ENCODE peak calls at places on chromosomes 11 and 22, in ten cellular contexts. One of them, this sample, is unnamed. For H3K27me3, the result is how much of the 10 kb centered on the place peaks cover.

GRCh38 chr22:19597399-19597735 is 73.2 kb upstream of the CLDN5 start:
- DNase-seq in CD4-positive, alpha-beta T cell: peak
- DNase-seq in uterus: no peak
- DNase-seq in endothelial cell of umbilical vein: peak
- DNase-seq in CD8-positive, alpha-beta memory T cell: peak
- DNase-seq in neural progenitor cell: no peak
- DNase-seq in H9: no peak
- DNase-seq in heart right ventricle: no peak
- DNase-seq in foreskin keratinocyte: no peak
- DNase-seq in pancreas: no peak
- DNase-seq in this sample: no peak

GRCh38 chr11:65204143-65204542 is 22.4 kb downstream of the CAPN1 start:
- DNase-seq in CD4-positive, alpha-beta T cell: no peak
- DNase-seq in uterus: no peak
- DNase-seq in endothelial cell of umbilical vein: no peak
- DNase-seq in CD8-positive, alpha-beta memory T cell: no peak
- DNase-seq in neural progenitor cell: no peak
- DNase-seq in H9: no peak
- DNase-seq in heart right ventricle: no peak
- DNase-seq in foreskin keratinocyte: no peak
- DNase-seq in pancreas: no peak
- DNase-seq in this sample: no peak

GRCh38 chr11:67024410-67024809 is 1.5 kb downstream of the SYT12 start:
- DNase-seq in CD4-positive, alpha-beta T cell: peak
- DNase-seq in uterus: no peak
- DNase-seq in endothelial cell of umbilical vein: no peak
- DNase-seq in CD8-positive, alpha-beta memory T cell: peak
- DNase-seq in neural progenitor cell: no peak
- DNase-seq in H9: no peak
- DNase-seq in heart right ventricle: no peak
- DNase-seq in foreskin keratinocyte: no peak
- DNase-seq in pancreas: no peak
- DNase-seq in this sample: no peak

GRCh38 chr11:34755671-34756070 is 134.8 kb downstream of the EHF start:
- DNase-seq in CD4-positive, alpha-beta T cell: no peak
- DNase-seq in uterus: no peak
- DNase-seq in endothelial cell of umbilical vein: no peak
- DNase-seq in CD8-positive, alpha-beta memory T cell: no peak
- DNase-seq in neural progenitor cell: no peak
- DNase-seq in H9: no peak
- DNase-seq in heart right ventricle: no peak
- DNase-seq in foreskin keratinocyte: no peak
- DNase-seq in pancreas: no peak
- DNase-seq in this sample: no peak

GRCh38 chr22:28952857-28953256 is 69.5 kb downstream of the ZNRF3 start:
- DNase-seq in CD4-positive, alpha-beta T cell: no peak
- DNase-seq in uterus: peak
- DNase-seq in endothelial cell of umbilical vein: no peak
- DNase-seq in CD8-positive, alpha-beta memory T cell: no peak
- DNase-seq in neural progenitor cell: no peak
- DNase-seq in H9: no peak
- DNase-seq in heart right ventricle: no peak
- DNase-seq in foreskin keratinocyte: no peak
- DNase-seq in pancreas: no peak
- DNase-seq in this sample: peak

GRCh38 chr11:77592727-77593126 is 3.0 kb downstream of the AQP11 start:
- DNase-seq in CD4-positive, alpha-beta T cell: no peak
- DNase-seq in uterus: no peak
- DNase-seq in endothelial cell of umbilical vein: no peak
- DNase-seq in CD8-positive, alpha-beta memory T cell: no peak
- DNase-seq in neural progenitor cell: no peak
- DNase-seq in H9: no peak
- DNase-seq in heart right ventricle: no peak
- DNase-seq in foreskin keratinocyte: no peak
- DNase-seq in pancreas: no peak
- DNase-seq in this sample: no peak

GRCh38 chr11:121328213-121328966 is 35.8 kb downstream of the SC5D start:
- DNase-seq in CD4-positive, alpha-beta T cell: peak
- DNase-seq in uterus: no peak
- DNase-seq in endothelial cell of umbilical vein: no peak
- DNase-seq in CD8-positive, alpha-beta memory T cell: peak
- DNase-seq in neural progenitor cell: no peak
- DNase-seq in H9: no peak
- DNase-seq in heart right ventricle: no peak
- DNase-seq in foreskin keratinocyte: no peak
- DNase-seq in pancreas: no peak
- DNase-seq in this sample: no peak

GRCh38 chr22:42685941-42686666 is 34.6 kb downstream of the A4GALT start:
- DNase-seq in CD4-positive, alpha-beta T cell: no peak
- DNase-seq in uterus: peak
- DNase-seq in endothelial cell of umbilical vein: no peak
- DNase-seq in CD8-positive, alpha-beta memory T cell: no peak
- DNase-seq in neural progenitor cell: peak
- DNase-seq in H9: no peak
- DNase-seq in heart right ventricle: peak
- DNase-seq in foreskin keratinocyte: no peak
- DNase-seq in pancreas: no peak
- DNase-seq in this sample: no peak

GRCh38 chr11:133530501-133530835 is 1.8 kb downstream of the OPCML start:
- DNase-seq in CD4-positive, alpha-beta T cell: no peak
- DNase-seq in uterus: no peak
- DNase-seq in endothelial cell of umbilical vein: no peak
- DNase-seq in CD8-positive, alpha-beta memory T cell: no peak
- DNase-seq in neural progenitor cell: peak
- DNase-seq in H9: peak
- DNase-seq in heart right ventricle: no peak
- DNase-seq in foreskin keratinocyte: no peak
- DNase-seq in pancreas: no peak
- DNase-seq in this sample: no peak

GRCh38 chr11:130022799-130023198 is 20.2 kb upstream of the PRDM10 start:
- DNase-seq in CD4-positive, alpha-beta T cell: no peak
- DNase-seq in uterus: no peak
- DNase-seq in endothelial cell of umbilical vein: no peak
- DNase-seq in CD8-positive, alpha-beta memory T cell: no peak
- DNase-seq in neural progenitor cell: no peak
- DNase-seq in H9: no peak
- DNase-seq in heart right ventricle: no peak
- DNase-seq in foreskin keratinocyte: no peak
- DNase-seq in pancreas: no peak
- DNase-seq in this sample: no peak

GRCh38 chr11:120258661-120259060 is 18.7 kb downstream of the POU2F3 start:
- DNase-seq in CD4-positive, alpha-beta T cell: no peak
- DNase-seq in uterus: no peak
- DNase-seq in endothelial cell of umbilical vein: no peak
- DNase-seq in CD8-positive, alpha-beta memory T cell: no peak
- DNase-seq in neural progenitor cell: no peak
- DNase-seq in H9: no peak
- DNase-seq in heart right ventricle: no peak
- DNase-seq in foreskin keratinocyte: no peak
- DNase-seq in pancreas: no peak
- DNase-seq in this sample: no peak
- H3K27me3 ChIP-seq in CD4-positive, alpha-beta T cell: under half
- H3K27me3 ChIP-seq in uterus: under half
- H3K27me3 ChIP-seq in endothelial cell of umbilical vein: under half
- H3K27me3 ChIP-seq in CD8-positive, alpha-beta memory T cell: under half
- H3K27me3 ChIP-seq in neural progenitor cell: under half
- H3K27me3 ChIP-seq in H9: under half
- H3K27me3 ChIP-seq in heart right ventricle: half or more
- H3K27me3 ChIP-seq in foreskin keratinocyte: half or more
- H3K27me3 ChIP-seq in pancreas: under half
- H3K27me3 ChIP-seq in this sample: under half

GRCh38 chr11:26583550-26583949 is 11.5 kb upstream of the MUC15 start:
- DNase-seq in CD4-positive, alpha-beta T cell: no peak
- DNase-seq in uterus: no peak
- DNase-seq in endothelial cell of umbilical vein: no peak
- DNase-seq in CD8-positive, alpha-beta memory T cell: no peak
- DNase-seq in neural progenitor cell: no peak
- DNase-seq in H9: no peak
- DNase-seq in heart right ventricle: no peak
- DNase-seq in foreskin keratinocyte: peak
- DNase-seq in pancreas: no peak
- DNase-seq in this sample: no peak

GRCh38 chr11:26579683-26580082 is 7.6 kb upstream of the MUC15 start:
- DNase-seq in CD4-positive, alpha-beta T cell: no peak
- DNase-seq in uterus: no peak
- DNase-seq in endothelial cell of umbilical vein: no peak
- DNase-seq in CD8-positive, alpha-beta memory T cell: no peak
- DNase-seq in neural progenitor cell: no peak
- DNase-seq in H9: no peak
- DNase-seq in heart right ventricle: no peak
- DNase-seq in foreskin keratinocyte: peak
- DNase-seq in pancreas: no peak
- DNase-seq in this sample: no peak

GRCh38 chr11:26575946-26576345 is 3.9 kb upstream of the MUC15 start:
- DNase-seq in CD4-positive, alpha-beta T cell: no peak
- DNase-seq in uterus: no peak
- DNase-seq in endothelial cell of umbilical vein: no peak
- DNase-seq in CD8-positive, alpha-beta memory T cell: no peak
- DNase-seq in neural progenitor cell: no peak
- DNase-seq in H9: no peak
- DNase-seq in heart right ventricle: no peak
- DNase-seq in foreskin keratinocyte: no peak
- DNase-seq in pancreas: no peak
- DNase-seq in this sample: no peak

GRCh38 chr11:26580929-26581328 is 8.9 kb upstream of the MUC15 start:
- DNase-seq in CD4-positive, alpha-beta T cell: no peak
- DNase-seq in uterus: no peak
- DNase-seq in endothelial cell of umbilical vein: no peak
- DNase-seq in CD8-positive, alpha-beta memory T cell: no peak
- DNase-seq in neural progenitor cell: no peak
- DNase-seq in H9: no peak
- DNase-seq in heart right ventricle: no peak
- DNase-seq in foreskin keratinocyte: no peak
- DNase-seq in pancreas: no peak
- DNase-seq in this sample: no peak

GRCh38 chr11:26578998-26579635 is 7.1 kb upstream of the MUC15 start:
- DNase-seq in CD4-positive, alpha-beta T cell: no peak
- DNase-seq in uterus: no peak
- DNase-seq in endothelial cell of umbilical vein: no peak
- DNase-seq in CD8-positive, alpha-beta memory T cell: no peak
- DNase-seq in neural progenitor cell: no peak
- DNase-seq in H9: no peak
- DNase-seq in heart right ventricle: no peak
- DNase-seq in foreskin keratinocyte: peak
- DNase-seq in pancreas: no peak
- DNase-seq in this sample: no peak
- H3K27me3 ChIP-seq in CD4-positive, alpha-beta T cell: under half
- H3K27me3 ChIP-seq in uterus: under half
- H3K27me3 ChIP-seq in endothelial cell of umbilical vein: under half
- H3K27me3 ChIP-seq in CD8-positive, alpha-beta memory T cell: under half
- H3K27me3 ChIP-seq in neural progenitor cell: under half
- H3K27me3 ChIP-seq in H9: under half
- H3K27me3 ChIP-seq in heart right ventricle: under half
- H3K27me3 ChIP-seq in foreskin keratinocyte: under half
- H3K27me3 ChIP-seq in pancreas: under half
- H3K27me3 ChIP-seq in this sample: under half

GRCh38 chr11:117826360-117826635 is 1.8 kb upstream of the FXYD2 start:
- DNase-seq in CD4-positive, alpha-beta T cell: no peak
- DNase-seq in uterus: no peak
- DNase-seq in endothelial cell of umbilical vein: no peak
- DNase-seq in CD8-positive, alpha-beta memory T cell: no peak
- DNase-seq in neural progenitor cell: no peak
- DNase-seq in H9: no peak
- DNase-seq in heart right ventricle: no peak
- DNase-seq in foreskin keratinocyte: no peak
- DNase-seq in pancreas: no peak
- DNase-seq in this sample: no peak
- H3K27me3 ChIP-seq in CD4-positive, alpha-beta T cell: under half
- H3K27me3 ChIP-seq in uterus: under half
- H3K27me3 ChIP-seq in endothelial cell of umbilical vein: under half
- H3K27me3 ChIP-seq in CD8-positive, alpha-beta memory T cell: under half
- H3K27me3 ChIP-seq in neural progenitor cell: under half
- H3K27me3 ChIP-seq in H9: under half
- H3K27me3 ChIP-seq in heart right ventricle: under half
- H3K27me3 ChIP-seq in foreskin keratinocyte: under half
- H3K27me3 ChIP-seq in pancreas: under half
- H3K27me3 ChIP-seq in this sample: under half

DNA sequence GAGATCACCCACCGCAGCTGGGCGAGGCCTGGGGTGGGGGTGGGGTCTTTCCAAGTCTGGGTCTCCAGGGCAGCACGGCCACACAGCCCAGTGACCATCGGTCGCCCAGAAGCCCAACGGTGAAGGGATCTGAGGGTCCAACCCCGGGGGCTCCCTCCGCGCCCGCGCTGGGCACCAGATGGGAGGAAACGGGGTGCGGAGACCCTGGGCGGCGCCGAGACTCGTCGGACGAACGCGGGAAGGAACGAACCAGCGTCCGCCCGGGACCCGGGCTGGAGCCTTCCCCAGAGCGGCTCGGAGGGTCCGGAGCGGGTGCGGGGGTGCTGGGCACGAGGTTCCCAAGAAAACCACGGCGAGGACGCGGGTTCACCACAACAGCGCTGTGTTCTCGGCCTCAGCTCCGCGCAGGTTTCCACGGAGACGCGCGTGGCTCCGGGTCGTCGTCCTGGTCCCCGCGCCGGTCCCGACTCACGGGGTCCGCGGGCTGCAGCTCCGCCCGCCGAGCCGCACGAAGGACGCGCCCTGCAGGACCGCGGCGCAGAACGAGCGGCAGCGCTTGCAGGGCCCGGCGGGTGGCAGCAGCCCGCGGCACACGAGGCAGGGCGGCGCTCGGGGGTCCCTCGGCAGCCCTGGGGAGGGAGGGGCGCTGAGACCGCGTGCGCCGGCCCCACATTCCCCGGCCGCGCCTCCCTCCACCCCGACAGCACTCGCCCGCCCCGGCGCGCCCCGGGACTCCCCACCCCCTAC is 2.3 kb upstream of the IL17REL start:
- DNase-seq in CD4-positive, alpha-beta T cell: no peak
- DNase-seq in uterus: no peak
- DNase-seq in endothelial cell of umbilical vein: no peak
- DNase-seq in CD8-positive, alpha-beta memory T cell: no peak
- DNase-seq in neural progenitor cell: peak
- DNase-seq in H9: peak
- DNase-seq in heart right ventricle: no peak
- DNase-seq in foreskin keratinocyte: no peak
- DNase-seq in pancreas: no peak
- DNase-seq in this sample: no peak
- H3K27me3 ChIP-seq in CD4-positive, alpha-beta T cell: under half
- H3K27me3 ChIP-seq in uterus: under half
- H3K27me3 ChIP-seq in endothelial cell of umbilical vein: half or more
- H3K27me3 ChIP-seq in CD8-positive, alpha-beta memory T cell: under half
- H3K27me3 ChIP-seq in neural progenitor cell: half or more
- H3K27me3 ChIP-seq in H9: under half
- H3K27me3 ChIP-seq in heart right ventricle: half or more
- H3K27me3 ChIP-seq in foreskin keratinocyte: half or more
- H3K27me3 ChIP-seq in pancreas: under half
- H3K27me3 ChIP-seq in this sample: under half